ENCODE peak calls at places on chromosome 9, in seven cellular contexts. K, B, H, R, Y, C and M are unnamed samples.

GRCh38 chr9:37369671-37370070 is 52.8 kb upstream of the GRHPR start:
- DNase-seq in K (no peak), B (no peak), H (no peak), R (no peak), Y (no peak), C (no peak), M (no peak)

GRCh38 chr9:115442054-115442453 is 324.1 kb upstream of the TNC start:
- DNase-seq in K (peak; percentile 69), B (no peak), H (no peak), R (no peak), Y (peak; percentile 78), C (peak; percentile 74), M (no peak)

GRCh38 chr9:76699966-76700365 is 64.3 kb upstream of the PCA3 start:
- DNase-seq in K (peak; percentile 77), B (no peak), H (no peak), R (no peak), Y (peak; percentile 26), C (peak; percentile 86), M (no peak)

GRCh38 chr9:3337515-3337914 is 188.3 kb downstream of the RFX3 start:
- DNase-seq in K (peak; percentile 79), B (no peak), H (no peak), R (peak; percentile 59), Y (peak; percentile 91), C (peak; percentile 72), M (peak; percentile 75)

GRCh38 chr9:37486616-37487544 is 1.1 kb downstream of the POLR1E start:
- DNase-seq in K (peak; percentile 98), B (no peak), H (no peak), R (peak; percentile 62), Y (peak; percentile 83), C (peak; percentile 96), M (peak; percentile 70)

GRCh38 chr9:134242706-134243105 is 78.3 kb upstream of the RNU6ATAC start:
- DNase-seq in K (no peak), B (no peak), H (no peak), R (no peak), Y (no peak), C (no peak), M (no peak)

GRCh38 chr9:34610434-34611206 is 1.3 kb downstream of the RPP25L start:
- DNase-seq in K (no peak), B (no peak), H (no peak), R (no peak), Y (no peak), C (no peak), M (no peak)

GRCh38 chr9:69697475-69697874 is 25.3 kb upstream of the APBA1 start:
- DNase-seq in K (no peak), B (no peak), H (no peak), R (no peak), Y (no peak), C (no peak), M (no peak)

GRCh38 chr9:34651876-34652602 is at the start of gene IL11RA:
- DNase-seq in K (peak; percentile 84), B (peak; percentile 88), H (peak; percentile 81), R (peak; percentile 68), Y (peak; percentile 88), C (peak; percentile 84), M (peak; percentile 79)

GRCh38 chr9:137240321-137240840 is 706 bp upstream of the TUBB4B start:
- DNase-seq in K (peak; percentile 61), B (no peak), H (no peak), R (peak; percentile 57), Y (peak; percentile 82), C (peak; percentile 52), M (peak; percentile 70)

GRCh38 chr9:35518212-35518917 is 28.5 kb downstream of the RUSC2 start:
- DNase-seq in K (peak; percentile 94), B (peak; percentile 64), H (no peak), R (peak; percentile 95), Y (peak; percentile 81), C (peak; percentile 96), M (peak; percentile 86)

GRCh38 chr9:90801175-90801506 is 478 bp upstream of the SYK start:
- DNase-seq in K (no peak), B (no peak), H (no peak), R (no peak), Y (no peak), C (no peak), M (no peak)

GRCh38 chr9:26131891-26132290 is 453.6 kb upstream of the TUSC1 start:
- DNase-seq in K (peak; percentile 17), B (no peak), H (no peak), R (peak; percentile 21), Y (peak; percentile 81), C (peak; percentile 23), M (no peak)

GRCh38 chr9:75186767-75187380 is 98.6 kb downstream of the OSTF1 start:
- DNase-seq in K (peak; percentile 28), B (no peak), H (no peak), R (peak; percentile 54), Y (peak; percentile 36), C (no peak), M (no peak)

GRCh38 chr9:134067904-134068741 is at the start of gene BRD3:
- DNase-seq in K (peak; percentile 88), B (peak; percentile 89), H (peak; percentile 53), R (peak; percentile 85), Y (peak; percentile 87), C (peak; percentile 77), M (peak; percentile 86)

GRCh38 chr9:23693374-23693773 is 132.7 kb downstream of the ELAVL2 start:
- DNase-seq in K (no peak), B (no peak), H (no peak), R (no peak), Y (no peak), C (no peak), M (no peak)

GRCh38 chr9:130728721-130729120 is 35.1 kb downstream of the EXOSC2 start:
- DNase-seq in K (peak; percentile 80), B (no peak), H (no peak), R (peak; percentile 80), Y (peak; percentile 46), C (peak; percentile 83), M (peak; percentile 44)

GRCh38 chr9:128053560-128053959 is 13.6 kb downstream of the NAIF1 start:
- DNase-seq in K (no peak), B (no peak), H (no peak), R (no peak), Y (no peak), C (no peak), M (no peak)

GRCh38 chr9:21560281-21560745 is 78.2 kb upstream of the IFNE start:
- DNase-seq in K (no peak), B (no peak), H (no peak), R (no peak), Y (no peak), C (no peak), M (no peak)

GRCh38 chr9:21565137-21565536 is 83.0 kb upstream of the IFNE start:
- DNase-seq in K (no peak), B (no peak), H (no peak), R (peak; percentile 62), Y (no peak), C (peak; percentile 83), M (peak; percentile 76)

GRCh38 chr9:21567926-21568325 is 85.8 kb upstream of the IFNE start:
- DNase-seq in K (no peak), B (no peak), H (no peak), R (no peak), Y (no peak), C (no peak), M (no peak)

GRCh38 chr9:21561502-21561901 is 79.4 kb upstream of the IFNE start:
- DNase-seq in K (no peak), B (no peak), H (no peak), R (no peak), Y (no peak), C (no peak), M (no peak)

GRCh38 chr9:21564186-21564585 is 82.1 kb upstream of the IFNE start:
- DNase-seq in K (no peak), B (no peak), H (no peak), R (no peak), Y (no peak), C (no peak), M (no peak)
- H3K4me1 ChIP-seq in K (peaks cover 5% of the 10 kb centered on the region), B (no peaks in the 10 kb centered on the region), H (peaks cover 3% of the 10 kb centered on the region), R (peaks cover 75% of the 10 kb centered on the region), Y (peaks cover 5% of the 10 kb centered on the region), C (peaks cover 19% of the 10 kb centered on the region), M (peaks cover 32% of the 10 kb centered on the region)

DNA sequence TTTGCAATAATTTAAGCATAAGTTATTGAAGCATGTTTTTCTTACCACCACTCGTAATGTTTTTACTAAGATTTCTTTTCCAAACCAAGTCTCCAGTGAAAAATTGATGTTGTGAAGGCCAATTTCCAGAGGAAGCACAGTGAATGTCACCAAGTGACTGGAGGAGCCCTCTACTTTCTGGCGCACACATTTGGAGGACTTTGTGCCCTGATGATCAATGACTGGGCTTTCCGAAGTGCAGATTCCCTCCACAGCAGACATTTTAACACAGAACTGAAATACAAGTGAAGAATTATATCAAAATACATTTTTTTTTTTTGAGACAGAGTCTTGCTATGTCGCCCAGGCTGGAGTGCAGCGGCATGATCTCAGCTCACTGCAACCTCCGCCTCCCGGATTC is 52.6 kb downstream of the C5 start:
- DNase-seq in K (no peak), B (no peak), H (no peak), R (no peak), Y (no peak), C (no peak), M (no peak)
- H2AFZ ChIP-seq in K (peak overlapping the region; percentile 56), B (no peak overlapping the region), H (no peak overlapping the region), R (no peak overlapping the region), Y (no peak overlapping the region), C (no peak overlapping the region), M (no peak overlapping the region)

DNA sequence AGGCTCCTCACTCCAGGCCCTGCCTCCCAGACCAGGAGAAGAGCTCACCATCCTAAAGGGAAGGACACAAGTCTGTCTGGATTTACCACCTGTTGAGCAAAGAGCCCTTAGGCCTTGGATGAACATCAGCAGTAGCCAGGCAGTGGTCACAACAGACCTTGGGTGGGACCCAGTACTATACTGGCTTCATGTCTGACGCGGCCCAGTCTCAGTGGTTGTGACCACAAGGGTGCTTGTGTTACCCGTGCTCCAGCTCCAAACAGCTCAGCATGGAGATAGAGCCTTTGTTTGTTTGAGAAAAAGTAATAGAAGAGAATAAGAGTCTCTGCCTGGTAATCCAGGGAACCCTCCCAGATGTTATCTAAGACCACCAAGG is 617.4 kb downstream of the BRINP1 start:
- DNase-seq in K (no peak), B (no peak), H (no peak), R (no peak), Y (no peak), C (no peak), M (no peak)
- H3K9me3 ChIP-seq in K (peaks cover 17% of the 10 kb centered on the region), B (no peaks in the 10 kb centered on the region), H (no peaks in the 10 kb centered on the region), R (no peaks in the 10 kb centered on the region), Y (peaks cover 21% of the 10 kb centered on the region), C (no peaks in the 10 kb centered on the region), M (no peaks in the 10 kb centered on the region)

GRCh38 chr9:16628421-16628820 is 242.0 kb downstream of the BNC2 start:
- DNase-seq in K (peak; percentile 65), B (no peak), H (no peak), R (no peak), Y (no peak), C (no peak), M (no peak)
- H3K4me1 ChIP-seq in K (peaks cover 26% of the 10 kb centered on the region), B (peaks cover 28% of the 10 kb centered on the region), H (peaks cover 19% of the 10 kb centered on the region), R (peaks cover 23% of the 10 kb centered on the region), Y (peaks cover 6% of the 10 kb centered on the region), C (peaks cover 40% of the 10 kb centered on the region), M (no peaks in the 10 kb centered on the region)

GRCh38 chr9:98806394-98807069 is 938 bp upstream of the GALNT12 start:
- DNase-seq in K (peak; percentile 27), B (no peak), H (no peak), R (peak; percentile 48), Y (no peak), C (no peak), M (no peak)
- H2AFZ ChIP-seq in K (peak overlapping the region; percentile 79), B (peak overlapping the region; percentile 93), H (no peak overlapping the region), R (no peak overlapping the region), Y (no peak overlapping the region), C (no peak overlapping the region), M (no peak overlapping the region)